ENCODE peak calls at places on chromosome 9, in six cellular contexts. K is hepatocyte, P is neural progenitor cell, I is PC-3, D is SK-N-SH, T is HCT116. Z is an unnamed sample.
A peak's percentile ranks its signal among the peaks of the same experiment; 100 is the strongest.

GRCh38 chr9:755454-756381 is 85.8 kb upstream of the DMRT1 start:
- DNase-seq in K (peak; percentile 24), P (no peak), I (peak; percentile 70), D (no peak), T (peak; percentile 40), Z (no peak)

GRCh38 chr9:17315341-17315740 is 180.5 kb downstream of the CNTLN start:
- DNase-seq in K (no peak), P (no peak), I (no peak), D (no peak), T (no peak), Z (no peak)

GRCh38 chr9:35367451-35367850 is 122.5 kb upstream of the RUSC2 start:
- DNase-seq in K (no peak), P (no peak), I (peak; percentile 87), D (no peak), T (no peak), Z (no peak)

GRCh38 chr9:105656131-105656921 is 5.9 kb upstream of the TAL2 start:
- DNase-seq in K (peak; percentile 62), P (peak; percentile 79), I (no peak), D (peak; percentile 86), T (no peak), Z (no peak)

GRCh38 chr9:34515959-34516358 is 6.8 kb downstream of the ENHO start:
- DNase-seq in K (no peak), P (no peak), I (no peak), D (no peak), T (no peak), Z (no peak)

GRCh38 chr9:128782669-128783068 is 4.4 kb upstream of the TBC1D13 start:
- DNase-seq in K (no peak), P (no peak), I (no peak), D (no peak), T (no peak), Z (no peak)

GRCh38 chr9:110143969-110144545 is 63.9 kb downstream of the C9orf152 start:
- DNase-seq in K (no peak), P (no peak), I (no peak), D (no peak), T (no peak), Z (peak; percentile 87)

GRCh38 chr9:77523891-77524290 is 124.2 kb downstream of the GNA14 start:
- DNase-seq in K (peak; percentile 39), P (no peak), I (peak; percentile 86), D (no peak), T (no peak), Z (no peak)

GRCh38 chr9:4678679-4679267 is 596 bp upstream of the CDC37L1 start:
- DNase-seq in K (peak; percentile 30), P (no peak), I (peak; percentile 22), D (peak; percentile 28), T (no peak), Z (peak; percentile 47)

GRCh38 chr9:38345851-38346755 is 46.4 kb upstream of the ALDH1B1 start:
- DNase-seq in K (no peak), P (no peak), I (no peak), D (no peak), T (no peak), Z (no peak)

GRCh38 chr9:122810306-122810946 is 10.5 kb downstream of the OR1K1 start:
- DNase-seq in K (peak; percentile 85), P (peak; percentile 86), I (peak; percentile 86), D (peak; percentile 78), T (peak; percentile 61), Z (peak; percentile 79)

GRCh38 chr9:92350129-92350739 is 24.5 kb downstream of the CENPP start:
- DNase-seq in K (peak; percentile 17), P (no peak), I (no peak), D (no peak), T (no peak), Z (no peak)

GRCh38 chr9:95910023-95910706 is 34.7 kb downstream of the ERCC6L2 start:
- DNase-seq in K (no peak), P (no peak), I (peak; percentile 51), D (no peak), T (no peak), Z (no peak)

GRCh38 chr9:104854613-104855012 is 73.3 kb downstream of the ABCA1 start:
- DNase-seq in K (no peak), P (no peak), I (peak; percentile 88), D (no peak), T (no peak), Z (no peak)

GRCh38 chr9:134619983-134620612 is 21.5 kb upstream of the COL5A1 start:
- DNase-seq in K (no peak), P (no peak), I (no peak), D (no peak), T (no peak), Z (no peak)

DNA sequence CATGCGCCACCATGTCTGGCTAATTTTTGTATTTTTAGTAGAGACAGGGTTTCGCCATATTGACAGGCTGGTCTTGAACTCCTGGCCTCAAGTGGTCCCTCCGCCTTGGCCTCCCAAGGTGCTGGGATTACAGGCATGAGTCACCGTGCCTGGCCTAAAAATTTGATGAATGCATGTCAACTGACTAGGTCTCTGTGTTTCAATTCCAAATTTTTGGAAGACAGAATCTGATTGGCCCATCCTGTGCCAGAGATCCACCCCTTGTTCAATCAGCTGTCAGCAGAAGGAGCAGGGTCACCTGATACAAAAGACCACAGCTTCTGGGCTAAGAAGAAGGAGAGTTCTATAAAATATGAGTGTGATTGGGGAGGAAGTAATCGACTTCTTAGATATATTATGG is 43.5 kb upstream of the COL15A1 start:
- DNase-seq in K (no peak), P (no peak), I (no peak), D (no peak), T (no peak), Z (no peak)
- H3K4me3 ChIP-seq in K (no peak overlapping the region), P (no peak overlapping the region), I (no peak overlapping the region), D (no peak overlapping the region), T (no peak overlapping the region), Z (no peak overlapping the region)

GRCh38 chr9:136231478-136232297 is 13.9 kb downstream of the QSOX2 start:
- DNase-seq in K (no peak), P (no peak), I (no peak), D (no peak), T (no peak), Z (no peak)

GRCh38 chr9:136230773-136231172 is 14.8 kb downstream of the QSOX2 start:
- DNase-seq in K (no peak), P (no peak), I (no peak), D (no peak), T (no peak), Z (no peak)

GRCh38 chr9:136228107-136228875 is 17.3 kb downstream of the QSOX2 start:
- DNase-seq in K (peak; percentile 43), P (no peak), I (peak; percentile 92), D (no peak), T (peak; percentile 69), Z (no peak)

GRCh38 chr9:136230365-136230764 is 15.2 kb downstream of the QSOX2 start:
- DNase-seq in K (no peak), P (no peak), I (no peak), D (no peak), T (no peak), Z (no peak)

DNA sequence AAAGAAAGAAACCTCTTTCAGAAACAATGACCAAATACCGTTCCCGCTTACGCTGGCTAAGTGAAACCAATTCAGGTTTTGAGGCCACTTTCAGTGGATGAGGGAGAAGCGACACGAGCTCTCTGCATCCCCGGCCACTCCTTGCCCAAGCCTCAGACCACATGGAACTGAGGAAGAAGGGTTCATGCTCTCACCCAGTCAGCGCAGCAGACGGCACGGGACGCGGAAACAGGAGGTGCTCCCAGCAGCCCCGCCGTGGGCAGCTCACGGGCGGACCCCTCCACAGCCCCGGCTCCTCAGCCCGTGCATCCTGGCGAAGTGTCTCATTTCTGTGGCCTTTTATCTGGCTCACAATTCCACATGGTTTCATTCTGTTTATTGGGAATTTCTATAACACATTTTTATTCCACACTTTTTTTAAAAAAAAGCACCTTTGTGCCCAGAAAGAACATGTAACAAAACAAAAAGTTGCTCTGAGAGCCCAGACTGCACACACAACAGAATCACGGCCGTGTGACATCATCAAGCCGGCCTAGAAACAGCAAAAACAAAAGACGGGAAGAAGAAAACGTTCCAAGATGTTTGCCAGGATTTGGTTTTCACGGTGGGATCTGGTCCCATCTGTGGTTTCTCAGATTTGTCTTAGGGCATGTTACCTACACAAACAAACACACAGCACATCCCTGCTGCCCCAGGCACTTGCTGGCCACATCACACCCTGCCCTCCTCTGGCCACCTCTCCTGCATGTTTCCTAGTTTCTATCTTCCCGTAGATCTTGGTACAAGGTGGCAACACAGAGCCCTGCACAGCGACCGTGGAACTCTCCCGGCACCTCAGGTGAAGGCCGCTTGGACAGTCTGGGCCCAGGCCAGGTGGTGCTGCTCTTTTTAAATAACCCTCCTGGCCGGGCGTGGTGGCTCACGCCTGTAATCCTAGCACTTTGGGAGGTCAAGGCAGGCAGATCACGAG is 16.2 kb downstream of the QSOX2 start:
- DNase-seq in K (no peak), P (no peak), I (peak; percentile 52), D (no peak), T (no peak), Z (no peak)
- H4K20me1 ChIP-seq in K (peaks cover 9% of the 10 kb centered on the region), P (peaks cover 79% of the 10 kb centered on the region), I (no peaks in the 10 kb centered on the region), D (peaks cover 45% of the 10 kb centered on the region), T (peaks cover 5% of the 10 kb centered on the region), Z (no peaks in the 10 kb centered on the region)

GRCh38 chr9:101232405-101232977 is 152.3 kb downstream of the BAAT start:
- DNase-seq in K (no peak), P (no peak), I (no peak), D (no peak), T (no peak), Z (no peak)

GRCh38 chr9:101229606-101230005 is 155.2 kb downstream of the BAAT start:
- DNase-seq in K (no peak), P (no peak), I (no peak), D (no peak), T (no peak), Z (no peak)

GRCh38 chr9:101226161-101226560 is 158.6 kb downstream of the BAAT start:
- DNase-seq in K (no peak), P (no peak), I (no peak), D (no peak), T (no peak), Z (no peak)

DNA sequence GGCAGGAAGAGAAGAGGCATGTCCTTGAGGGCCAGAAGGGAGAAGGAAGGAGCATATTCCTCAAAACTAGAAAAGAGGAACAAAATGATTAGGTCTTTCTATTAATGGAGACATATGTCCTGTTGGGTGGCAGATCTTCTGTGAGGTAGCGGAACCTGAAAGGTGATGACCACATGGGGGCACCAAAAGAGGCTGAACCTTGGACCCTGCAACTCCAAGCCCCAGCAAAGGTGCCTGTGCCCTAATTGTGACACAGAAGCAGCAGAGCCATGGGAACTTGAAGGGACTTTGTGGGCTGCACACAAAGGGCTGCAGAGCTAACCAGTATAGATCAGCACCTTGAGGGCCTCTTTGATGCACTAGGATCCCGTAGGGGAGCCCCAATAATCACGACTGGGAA is 158.0 kb downstream of the BAAT start:
- DNase-seq in K (no peak), P (no peak), I (no peak), D (no peak), T (peak; percentile 2), Z (peak; percentile 0)
- TF ChIP-seq EZH2phosphoT487 in K (no peak), P (no peak), I (no peak), D (no peak), T (no peak), Z (no peak)

DNA sequence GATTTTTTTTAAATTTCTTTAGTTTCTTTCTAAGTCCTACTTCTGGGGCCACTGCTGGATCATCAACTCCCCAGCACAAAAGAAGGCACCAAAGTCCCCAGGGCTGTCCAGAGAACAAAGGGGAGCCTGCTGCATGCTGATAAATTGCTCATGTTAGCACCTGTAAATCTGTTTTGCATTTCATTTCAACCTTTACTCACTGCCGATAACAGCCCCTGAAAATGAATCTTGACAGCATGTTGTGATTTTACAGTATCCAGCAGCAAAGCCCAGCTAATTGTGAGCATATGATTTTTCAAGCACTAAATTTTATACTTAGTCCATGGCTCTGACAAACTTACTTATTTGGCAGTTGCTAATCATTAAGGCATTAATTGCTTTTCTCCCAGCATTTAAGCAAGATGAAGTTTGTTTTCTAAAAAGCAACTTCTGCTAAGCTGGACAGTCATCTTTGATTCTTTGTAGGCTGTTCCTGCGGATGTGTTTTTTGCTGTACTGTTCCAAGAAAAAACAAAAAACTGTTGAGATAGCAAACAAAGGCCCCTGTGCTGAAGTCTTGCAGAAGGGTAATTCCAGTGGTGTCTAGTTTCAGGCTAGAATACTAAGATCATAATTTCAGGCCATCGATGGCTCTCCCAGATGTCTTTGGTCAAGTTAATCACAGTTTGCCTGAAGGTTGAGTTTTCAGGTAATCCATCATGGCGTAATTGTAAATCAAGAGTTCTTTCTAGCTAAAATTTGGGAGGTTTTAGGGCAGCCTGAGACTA is 73.0 kb upstream of the GAS1 start:
- DNase-seq in K (no peak), P (no peak), I (no peak), D (no peak), T (no peak), Z (no peak)
- H3K4me3 ChIP-seq in K (no peak overlapping the region), P (no peak overlapping the region), I (no peak overlapping the region), D (no peak overlapping the region), T (no peak overlapping the region), Z (no peak overlapping the region)